ENCODE peak calls at places on chromosomes 2 and 18, in seven cellular contexts. M, R, W, F, O, U and S are unnamed samples.

GRCh38 chr18:12321331-12321730 is 13.3 kb downstream of the TUBB6 start:
- DNase-seq in M (no peak), R (no peak), W (no peak), F (no peak), O (no peak), U (no peak), S (peak; percentile 60)

GRCh38 chr2:134513468-134513810 is 205.4 kb downstream of the TMEM163 start:
- DNase-seq in M (no peak), R (no peak), W (no peak), F (no peak), O (no peak), U (no peak), S (no peak)

GRCh38 chr18:74040459-74041332 is 106.9 kb downstream of the FBXO15 start:
- DNase-seq in M (peak; percentile 62), R (peak; percentile 72), W (peak; percentile 28), F (peak; percentile 83), O (peak; percentile 56), U (peak; percentile 14), S (peak; percentile 65)

GRCh38 chr2:182504903-182505302 is 78.1 kb upstream of the PDE1A start:
- DNase-seq in M (no peak), R (no peak), W (no peak), F (no peak), O (no peak), U (no peak), S (no peak)

GRCh38 chr2:190129421-190130199 is 67.1 kb upstream of the MSTN start:
- DNase-seq in M (no peak), R (no peak), W (no peak), F (no peak), O (no peak), U (no peak), S (no peak)

GRCh38 chr2:234480337-234480736 is 16.5 kb downstream of the ARL4C start:
- DNase-seq in M (no peak), R (no peak), W (no peak), F (no peak), O (no peak), U (no peak), S (no peak)

GRCh38 chr2:158297606-158298005 is 158.9 kb downstream of the CCDC148 start:
- DNase-seq in M (no peak), R (no peak), W (no peak), F (no peak), O (no peak), U (peak; percentile 91), S (no peak)

GRCh38 chr2:60476206-60476946 is 77.1 kb downstream of the BCL11A start:
- DNase-seq in M (no peak), R (no peak), W (no peak), F (no peak), O (no peak), U (no peak), S (no peak)

GRCh38 chr2:190493095-190493494 is 41.4 kb downstream of the NEMP2 start:
- DNase-seq in M (no peak), R (no peak), W (peak; percentile 25), F (no peak), O (no peak), U (no peak), S (no peak)

GRCh38 chr2:104056451-104056850 is 797.5 kb upstream of the POU3F3 start:
- DNase-seq in M (no peak), R (no peak), W (no peak), F (no peak), O (no peak), U (no peak), S (no peak)

GRCh38 chr2:137693521-137693920 is 270.8 kb upstream of the HNMT start:
- DNase-seq in M (no peak), R (no peak), W (no peak), F (no peak), O (no peak), U (no peak), S (no peak)

GRCh38 chr2:8617590-8617989 is 64.3 kb upstream of the ID2 start:
- DNase-seq in M (no peak), R (no peak), W (no peak), F (no peak), O (no peak), U (no peak), S (no peak)

GRCh38 chr2:171894612-171894947 is 536 bp upstream of the SLC25A12 start:
- DNase-seq in M (no peak), R (no peak), W (no peak), F (no peak), O (no peak), U (no peak), S (no peak)

GRCh38 chr2:7748717-7749415 is 831.7 kb downstream of the RNF144A start:
- DNase-seq in M (no peak), R (no peak), W (no peak), F (no peak), O (no peak), U (peak; percentile 85), S (no peak)

GRCh38 chr2:190911813-190912212 is 31.2 kb downstream of the GLS start:
- DNase-seq in M (no peak), R (peak; percentile 28), W (no peak), F (no peak), O (no peak), U (no peak), S (peak; percentile 20)

GRCh38 chr2:71156531-71156930 is 26.1 kb downstream of the MPHOSPH10 start:
- DNase-seq in M (no peak), R (no peak), W (no peak), F (peak; percentile 30), O (no peak), U (no peak), S (no peak)

GRCh38 chr18:3498705-3499451 is 48.9 kb downstream of the TGIF1 start:
- DNase-seq in M (no peak), R (no peak), W (no peak), F (peak; percentile 78), O (no peak), U (no peak), S (peak; percentile 42)

GRCh38 chr18:51390695-51391094 is 193.2 kb upstream of the MEX3C start:
- DNase-seq in M (no peak), R (no peak), W (no peak), F (no peak), O (no peak), U (no peak), S (no peak)

GRCh38 chr2:168912466-168913170 is 11.5 kb downstream of the G6PC2 start:
- DNase-seq in M (no peak), R (no peak), W (no peak), F (peak; percentile 44), O (no peak), U (no peak), S (no peak)

GRCh38 chr2:86087936-86088850 is 17.5 kb downstream of the POLR1A start:
- DNase-seq in M (no peak), R (no peak), W (no peak), F (no peak), O (no peak), U (no peak), S (no peak)

GRCh38 chr2:193695367-193695766 is 1500.6 kb upstream of the TMEFF2 start:
- DNase-seq in M (no peak), R (no peak), W (peak; percentile 30), F (no peak), O (no peak), U (no peak), S (no peak)

GRCh38 chr2:70927138-70927537 is 8.6 kb upstream of the ATP6V1B1 start:
- DNase-seq in M (no peak), R (no peak), W (no peak), F (no peak), O (no peak), U (no peak), S (no peak)